ENCODE peak calls at places on chromosome 6, in six cellular contexts. One of them, this sample, is unnamed.

GRCh38 chr6:10230533-10230932 is 184.3 kb downstream of the TFAP2A start:
- DNase-seq in Peyer's patch: no peak
- DNase-seq in IMR-90: no peak
- DNase-seq in breast epithelium: no peak
- DNase-seq in H1: no peak
- DNase-seq in NB4: no peak
- DNase-seq in this sample: no peak

GRCh38 chr6:136956590-136957573 is 34.8 kb downstream of the SLC35D3 start:
- DNase-seq in IMR-90: no peak
- DNase-seq in H1: peak; percentile 65
- DNase-seq in NB4: no peak
- DNase-seq in breast epithelium: no peak
- DNase-seq in Peyer's patch: no peak
- DNase-seq in this sample: peak; percentile 7

GRCh38 chr6:75065524-75065923 is 140.3 kb downstream of the COL12A1 start:
- DNase-seq in IMR-90: peak; percentile 25
- DNase-seq in NB4: peak; percentile 43
- DNase-seq in H1: no peak
- DNase-seq in Peyer's patch: no peak
- DNase-seq in breast epithelium: no peak
- DNase-seq in this sample: no peak

GRCh38 chr6:150129616-150130505 is 13.0 kb upstream of the PPP1R14C start:
- DNase-seq in NB4: no peak
- DNase-seq in breast epithelium: no peak
- DNase-seq in IMR-90: no peak
- DNase-seq in H1: no peak
- DNase-seq in Peyer's patch: no peak
- DNase-seq in this sample: no peak

GRCh38 chr6:148304976-148305375 is 37.7 kb upstream of the SASH1 start:
- DNase-seq in Peyer's patch: no peak
- DNase-seq in IMR-90: peak; percentile 88
- DNase-seq in H1: no peak
- DNase-seq in breast epithelium: no peak
- DNase-seq in NB4: no peak
- DNase-seq in this sample: no peak

GRCh38 chr6:85579581-85579980 is 14.1 kb downstream of the SNX14 start:
- DNase-seq in H1: no peak
- DNase-seq in breast epithelium: no peak
- DNase-seq in Peyer's patch: no peak
- DNase-seq in IMR-90: no peak
- DNase-seq in NB4: no peak
- DNase-seq in this sample: no peak

GRCh38 chr6:170108456-170108855 is 182.4 kb downstream of the DLL1 start:
- DNase-seq in breast epithelium: no peak
- DNase-seq in NB4: no peak
- DNase-seq in H1: no peak
- DNase-seq in Peyer's patch: peak; percentile 14
- DNase-seq in IMR-90: no peak
- DNase-seq in this sample: no peak

GRCh38 chr6:17167327-17167979 is 65.6 kb downstream of the STMND1 start:
- DNase-seq in NB4: no peak
- DNase-seq in H1: peak; percentile 50
- DNase-seq in Peyer's patch: no peak
- DNase-seq in IMR-90: peak; percentile 15
- DNase-seq in breast epithelium: no peak
- DNase-seq in this sample: peak; percentile 3

GRCh38 chr6:87932361-87932760 is 115.3 kb upstream of the SPACA1 start:
- DNase-seq in H1: no peak
- DNase-seq in breast epithelium: no peak
- DNase-seq in NB4: no peak
- DNase-seq in IMR-90: no peak
- DNase-seq in Peyer's patch: no peak
- DNase-seq in this sample: no peak

GRCh38 chr6:165762876-165763275 is 99.8 kb upstream of the PDE10A start:
- DNase-seq in Peyer's patch: no peak
- DNase-seq in IMR-90: peak; percentile 54
- DNase-seq in NB4: no peak
- DNase-seq in breast epithelium: no peak
- DNase-seq in H1: no peak
- DNase-seq in this sample: no peak

GRCh38 chr6:183668-184067 is 108.6 kb upstream of the DUSP22 start:
- DNase-seq in breast epithelium: no peak
- DNase-seq in Peyer's patch: no peak
- DNase-seq in H1: no peak
- DNase-seq in NB4: no peak
- DNase-seq in IMR-90: no peak
- DNase-seq in this sample: no peak

DNA sequence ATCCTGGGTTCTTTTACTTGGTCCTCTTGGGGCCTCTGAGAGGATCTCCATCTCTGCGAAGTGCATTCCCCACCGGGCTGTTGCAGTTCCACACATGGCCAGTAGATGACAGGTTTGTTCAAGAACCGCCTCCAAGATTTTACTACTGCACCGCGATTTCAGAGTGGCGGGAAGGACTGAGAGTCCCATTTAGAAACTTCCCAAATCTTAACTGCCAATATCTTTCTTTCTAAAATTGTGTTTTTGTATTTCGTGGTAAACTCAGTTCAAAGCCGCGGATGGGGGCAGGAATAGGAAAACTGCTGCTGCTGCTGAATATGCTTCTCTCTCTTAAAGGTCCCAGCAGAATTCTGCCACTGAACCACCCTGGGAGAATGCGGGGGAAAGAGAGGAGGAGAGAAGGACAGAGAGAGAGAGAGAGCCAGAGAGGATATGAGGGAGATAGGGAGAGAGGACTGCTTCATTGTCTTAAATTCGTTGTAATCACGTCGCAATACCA is 8.6 kb upstream of the BTNL2 start:
- DNase-seq in H1: peak; percentile 41
- DNase-seq in Peyer's patch: peak; percentile 75
- DNase-seq in IMR-90: peak; percentile 58
- DNase-seq in NB4: peak; percentile 75
- DNase-seq in breast epithelium: peak; percentile 72
- DNase-seq in this sample: peak; percentile 59
- TF ChIP-seq POLR2A in H1: no peak
- TF ChIP-seq POLR2A in Peyer's patch: no peak
- TF ChIP-seq POLR2A in IMR-90: no peak
- TF ChIP-seq POLR2A in NB4: no peak
- TF ChIP-seq POLR2A in breast epithelium: no peak
- TF ChIP-seq POLR2A in this sample: no peak

GRCh38 chr6:43226192-43226851 is 3.0 kb downstream of the DNPH1 start:
- DNase-seq in IMR-90: no peak
- DNase-seq in NB4: no peak
- DNase-seq in breast epithelium: no peak
- DNase-seq in Peyer's patch: peak; percentile 29
- DNase-seq in H1: no peak
- DNase-seq in this sample: no peak

GRCh38 chr6:43231053-43231452 is 1.8 kb upstream of the DNPH1 start:
- DNase-seq in H1: no peak
- DNase-seq in IMR-90: no peak
- DNase-seq in Peyer's patch: no peak
- DNase-seq in NB4: no peak
- DNase-seq in breast epithelium: no peak
- DNase-seq in this sample: no peak

GRCh38 chr6:43229803-43230239 is 540 bp upstream of the DNPH1 start:
- DNase-seq in NB4: no peak
- DNase-seq in breast epithelium: no peak
- DNase-seq in H1: no peak
- DNase-seq in IMR-90: no peak
- DNase-seq in Peyer's patch: no peak
- DNase-seq in this sample: no peak

GRCh38 chr6:43231735-43232450 is 2.6 kb upstream of the DNPH1 start:
- DNase-seq in Peyer's patch: no peak
- DNase-seq in H1: no peak
- DNase-seq in IMR-90: no peak
- DNase-seq in breast epithelium: no peak
- DNase-seq in NB4: no peak
- DNase-seq in this sample: no peak

DNA sequence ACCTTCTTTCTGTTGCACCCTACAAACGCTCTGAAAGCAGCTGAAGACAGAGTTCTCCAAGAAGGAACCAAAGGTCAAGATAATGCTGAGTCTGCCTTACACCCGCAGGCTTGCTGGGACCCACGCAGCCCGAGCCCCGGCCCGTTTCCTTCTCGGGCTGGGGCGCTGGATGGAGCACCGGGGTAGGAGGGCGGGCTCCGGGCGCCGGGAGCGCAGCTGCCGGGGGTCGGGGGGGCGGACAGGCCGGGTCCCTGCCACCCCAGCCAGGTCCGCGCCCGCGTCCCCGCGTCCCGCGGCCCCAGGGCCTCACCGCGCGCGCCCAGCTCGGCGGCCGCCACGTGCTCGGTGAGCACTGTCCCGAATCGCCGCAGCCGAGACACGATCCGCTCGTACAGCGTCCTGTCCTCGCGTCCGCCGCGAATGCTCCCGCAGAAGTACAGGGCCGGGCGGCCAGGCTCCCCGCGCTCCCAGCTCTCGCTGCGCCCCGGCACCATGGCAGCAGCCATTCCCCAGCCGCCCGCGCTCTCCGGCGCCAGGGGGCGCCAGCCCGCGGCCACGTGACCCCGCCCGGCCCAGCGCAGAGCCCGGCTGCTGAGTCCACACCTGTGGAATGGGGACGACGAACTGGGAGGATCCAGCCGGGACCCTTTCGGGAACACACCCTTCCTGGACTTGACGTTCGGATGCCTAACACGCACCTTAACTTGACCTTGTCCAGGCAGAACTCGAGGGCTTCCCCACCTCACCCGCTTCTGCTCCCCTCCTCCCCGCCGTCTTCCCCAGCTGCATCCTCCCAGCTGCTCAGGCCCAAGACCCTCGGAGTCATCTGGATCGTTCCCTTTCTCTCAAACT is at the start of gene DNPH1:
- DNase-seq in breast epithelium: peak; percentile 75
- DNase-seq in Peyer's patch: peak; percentile 89
- DNase-seq in NB4: peak; percentile 82
- DNase-seq in IMR-90: peak; percentile 48
- DNase-seq in H1: peak; percentile 36
- DNase-seq in this sample: peak; percentile 79
- TF ChIP-seq POLR2A in breast epithelium: no peak
- TF ChIP-seq POLR2A in Peyer's patch: peak; percentile 53
- TF ChIP-seq POLR2A in NB4: peak; percentile 64
- TF ChIP-seq POLR2A in IMR-90: no peak
- TF ChIP-seq POLR2A in H1: peak; percentile 84
- TF ChIP-seq POLR2A in this sample: peak; percentile 56

GRCh38 chr6:143743256-143744166 is 65.7 kb downstream of the PHACTR2 start:
- DNase-seq in H1: no peak
- DNase-seq in Peyer's patch: no peak
- DNase-seq in IMR-90: peak; percentile 45
- DNase-seq in breast epithelium: no peak
- DNase-seq in NB4: no peak
- DNase-seq in this sample: no peak

GRCh38 chr6:143745160-143746133 is 67.7 kb downstream of the PHACTR2 start:
- DNase-seq in IMR-90: peak; percentile 76
- DNase-seq in NB4: no peak
- DNase-seq in Peyer's patch: no peak
- DNase-seq in breast epithelium: no peak
- DNase-seq in H1: no peak
- DNase-seq in this sample: no peak

GRCh38 chr6:143744593-143745151 is 66.9 kb downstream of the PHACTR2 start:
- DNase-seq in NB4: no peak
- DNase-seq in breast epithelium: no peak
- DNase-seq in H1: no peak
- DNase-seq in IMR-90: peak; percentile 18
- DNase-seq in Peyer's patch: no peak
- DNase-seq in this sample: no peak

GRCh38 chr6:143747347-143747842 is 69.6 kb downstream of the PHACTR2 start:
- DNase-seq in H1: no peak
- DNase-seq in NB4: no peak
- DNase-seq in IMR-90: no peak
- DNase-seq in Peyer's patch: no peak
- DNase-seq in breast epithelium: no peak
- DNase-seq in this sample: peak; percentile 22

GRCh38 chr6:143746202-143747119 is 68.7 kb downstream of the PHACTR2 start:
- DNase-seq in NB4: no peak
- DNase-seq in Peyer's patch: no peak
- DNase-seq in IMR-90: no peak
- DNase-seq in H1: peak; percentile 86
- DNase-seq in breast epithelium: no peak
- DNase-seq in this sample: no peak
- TF ChIP-seq POLR2A in NB4: no peak
- TF ChIP-seq POLR2A in Peyer's patch: no peak
- TF ChIP-seq POLR2A in IMR-90: no peak
- TF ChIP-seq POLR2A in H1: peak; percentile 77
- TF ChIP-seq POLR2A in breast epithelium: no peak
- TF ChIP-seq POLR2A in this sample: no peak

GRCh38 chr6:79427721-79428120 is 109.5 kb downstream of the LCA5 start:
- DNase-seq in H1: no peak
- DNase-seq in IMR-90: no peak
- DNase-seq in NB4: no peak
- DNase-seq in breast epithelium: no peak
- DNase-seq in Peyer's patch: no peak
- DNase-seq in this sample: no peak
- TF ChIP-seq POLR2A in H1: no peak
- TF ChIP-seq POLR2A in IMR-90: no peak
- TF ChIP-seq POLR2A in NB4: no peak
- TF ChIP-seq POLR2A in breast epithelium: no peak
- TF ChIP-seq POLR2A in Peyer's patch: no peak
- TF ChIP-seq POLR2A in this sample: no peak

GRCh38 chr6:158772172-158772571 is 47.0 kb downstream of the EZR start:
- DNase-seq in NB4: no peak
- DNase-seq in Peyer's patch: no peak
- DNase-seq in H1: no peak
- DNase-seq in breast epithelium: no peak
- DNase-seq in IMR-90: no peak
- DNase-seq in this sample: no peak

GRCh38 chr6:158770948-158771347 is 48.2 kb downstream of the EZR start:
- DNase-seq in H1: no peak
- DNase-seq in breast epithelium: no peak
- DNase-seq in IMR-90: no peak
- DNase-seq in NB4: no peak
- DNase-seq in Peyer's patch: no peak
- DNase-seq in this sample: no peak

GRCh38 chr6:158770533-158770932 is 48.6 kb downstream of the EZR start:
- DNase-seq in IMR-90: no peak
- DNase-seq in Peyer's patch: no peak
- DNase-seq in NB4: no peak
- DNase-seq in H1: no peak
- DNase-seq in breast epithelium: no peak
- DNase-seq in this sample: no peak

GRCh38 chr6:158772851-158773371 is 46.3 kb downstream of the EZR start:
- DNase-seq in IMR-90: no peak
- DNase-seq in H1: no peak
- DNase-seq in breast epithelium: no peak
- DNase-seq in Peyer's patch: peak; percentile 62
- DNase-seq in NB4: no peak
- DNase-seq in this sample: no peak

GRCh38 chr6:158771399-158772158 is 47.6 kb downstream of the EZR start:
- DNase-seq in breast epithelium: no peak
- DNase-seq in IMR-90: no peak
- DNase-seq in NB4: no peak
- DNase-seq in H1: no peak
- DNase-seq in Peyer's patch: no peak
- DNase-seq in this sample: no peak
- TF ChIP-seq POLR2A in breast epithelium: no peak
- TF ChIP-seq POLR2A in IMR-90: no peak
- TF ChIP-seq POLR2A in NB4: no peak
- TF ChIP-seq POLR2A in H1: no peak
- TF ChIP-seq POLR2A in Peyer's patch: no peak
- TF ChIP-seq POLR2A in this sample: no peak

GRCh38 chr6:35185971-35186370 is 27.8 kb upstream of the SCUBE3 start:
- DNase-seq in Peyer's patch: no peak
- DNase-seq in IMR-90: no peak
- DNase-seq in breast epithelium: no peak
- DNase-seq in H1: no peak
- DNase-seq in NB4: no peak
- DNase-seq in this sample: no peak
- TF ChIP-seq POLR2A in Peyer's patch: no peak
- TF ChIP-seq POLR2A in IMR-90: no peak
- TF ChIP-seq POLR2A in breast epithelium: no peak
- TF ChIP-seq POLR2A in H1: no peak
- TF ChIP-seq POLR2A in NB4: no peak
- TF ChIP-seq POLR2A in this sample: no peak